ENCODE peak calls at places on chromosomes 3 and 15, in four cellular contexts. A, S, V and Y are unnamed samples.

GRCh38 chr3:105431171-105431570 is 64.5 kb downstream of the ALCAM start:
- DNase-seq in A (no peak), S (no peak), V (no peak), Y (no peak)

GRCh38 chr15:65409284-65409631 is 13.5 kb downstream of the IGDCC4 start:
- DNase-seq in A (no peak), S (no peak), V (no peak), Y (no peak)

GRCh38 chr3:153210116-153210515 is 48.1 kb downstream of the RAP2B start:
- DNase-seq in A (no peak), S (no peak), V (no peak), Y (no peak)

GRCh38 chr3:24344784-24345439 is 149.7 kb downstream of the THRB start:
- DNase-seq in A (no peak), S (no peak), V (no peak), Y (no peak)

GRCh38 chr15:99729920-99730319 is 3.3 kb downstream of the LYSMD4 start:
- DNase-seq in A (peak; percentile 45), S (no peak), V (peak; percentile 54), Y (no peak)

GRCh38 chr3:58973796-58974195 is 76.0 kb downstream of the CFAP20DC start:
- DNase-seq in A (no peak), S (no peak), V (no peak), Y (no peak)

GRCh38 chr3:163722421-163722820 is 1355.9 kb downstream of the SI start:
- DNase-seq in A (no peak), S (no peak), V (no peak), Y (no peak)

GRCh38 chr3:122314467-122314866 is 10.6 kb upstream of the CSTA start:
- DNase-seq in A (no peak), S (no peak), V (no peak), Y (no peak)

GRCh38 chr3:9422712-9423424 is 25.5 kb downstream of the SETD5 start:
- DNase-seq in A (peak; percentile 97), S (peak; percentile 79), V (peak; percentile 71), Y (peak; percentile 68)

GRCh38 chr3:49868951-49869454 is 703 bp downstream of the CAMKV start:
- DNase-seq in A (no peak), S (no peak), V (peak; percentile 35), Y (no peak)

GRCh38 chr3:45679805-45680204 is 9.4 kb upstream of the SACM1L start:
- DNase-seq in A (no peak), S (no peak), V (no peak), Y (no peak)

GRCh38 chr15:62605292-62605691 is 437.3 kb upstream of the TPM1 start:
- DNase-seq in A (no peak), S (no peak), V (no peak), Y (no peak)

GRCh38 chr15:100160953-100161352 is 180.8 kb downstream of the ADAMTS17 start:
- DNase-seq in A (no peak), S (no peak), V (no peak), Y (no peak)

GRCh38 chr15:29601811-29602210 is 220.5 kb downstream of the TJP1 start:
- DNase-seq in A (no peak), S (no peak), V (no peak), Y (no peak)

GRCh38 chr15:28097656-28098359 is 1.3 kb downstream of the OCA2 start:
- DNase-seq in A (no peak), S (no peak), V (no peak), Y (no peak)

GRCh38 chr3:126959921-126960603 is 22.9 kb upstream of the PLXNA1 start:
- DNase-seq in A (no peak), S (peak; percentile 57), V (peak; percentile 39), Y (peak; percentile 62)

GRCh38 chr3:134374791-134375541 is 719 bp upstream of the AMOTL2 start:
- DNase-seq in A (no peak), S (no peak), V (no peak), Y (no peak)

GRCh38 chr3:133943639-133944131 is 48.0 kb upstream of the RAB6B start:
- DNase-seq in A (no peak), S (no peak), V (peak; percentile 39), Y (no peak)

GRCh38 chr3:157752952-157753351 is 249.7 kb upstream of the VEPH1 start:
- DNase-seq in A (no peak), S (no peak), V (no peak), Y (no peak)

GRCh38 chr3:120177151-120177550 is 82.9 kb upstream of the GSK3B start:
- DNase-seq in A (peak; percentile 8), S (no peak), V (peak; percentile 16), Y (no peak)

GRCh38 chr15:69997701-69998273 is 99.9 kb downstream of the TLE3 start:
- DNase-seq in A (peak; percentile 13), S (peak; percentile 53), V (peak; percentile 76), Y (peak; percentile 35)

GRCh38 chr3:178320481-178321352 is 215.5 kb upstream of the KCNMB2 start:
- DNase-seq in A (no peak), S (no peak), V (peak; percentile 14), Y (no peak)

GRCh38 chr3:175129126-175129525 is 270.0 kb downstream of the NAALADL2 start:
- DNase-seq in A (no peak), S (no peak), V (no peak), Y (no peak)

GRCh38 chr3:57582470-57583168 is 14.5 kb downstream of the ARF4 start:
- DNase-seq in A (no peak), S (no peak), V (peak; percentile 10), Y (no peak)

GRCh38 chr3:25372167-25372566 is 55.9 kb upstream of the RARB start:
- DNase-seq in A (peak; percentile 33), S (no peak), V (no peak), Y (no peak)

GRCh38 chr15:80887148-80887547 is 102.5 kb downstream of the MESD start:
- DNase-seq in A (no peak), S (no peak), V (no peak), Y (no peak)

GRCh38 chr15:100308222-100309007 is 33.4 kb downstream of the ADAMTS17 start:
- DNase-seq in A (peak; percentile 49), S (no peak), V (no peak), Y (no peak)

GRCh38 chr3:192869131-192870027 is 48.3 kb downstream of the MB21D2 start:
- DNase-seq in A (no peak), S (no peak), V (no peak), Y (no peak)

GRCh38 chr3:119652306-119653033 is 7.9 kb downstream of the POPDC2 start:
- DNase-seq in A (no peak), S (no peak), V (no peak), Y (no peak)

GRCh38 chr3:43062040-43062555 is 43.8 kb downstream of the POMGNT2 start:
- DNase-seq in A (no peak), S (no peak), V (peak; percentile 43), Y (no peak)

GRCh38 chr3:196789773-196790419 is 50.2 kb downstream of the PAK2 start:
- DNase-seq in A (no peak), S (no peak), V (no peak), Y (no peak)